ENCODE peak calls at places on chromosomes 11 and 22, in four cellular contexts. One of them, this sample, is unnamed. For H3K36me3, the result is how much of the 10 kb centered on the place peaks cover.

GRCh38 chr11:107591446-107592236 is 694 bp downstream of the ELMOD1 start:
- DNase-seq in neuronal stem cell: peak
- DNase-seq in cardiac muscle cell: peak
- DNase-seq in PC-3: peak
- DNase-seq in this sample: no peak

GRCh38 chr22:39277135-39277607 is 32.4 kb upstream of the PDGFB start:
- DNase-seq in cardiac muscle cell: peak
- DNase-seq in neuronal stem cell: no peak
- DNase-seq in PC-3: peak
- DNase-seq in this sample: no peak

GRCh38 chr11:2297623-2298030 is 4.1 kb downstream of the C11orf21 start:
- DNase-seq in cardiac muscle cell: no peak
- DNase-seq in PC-3: no peak
- DNase-seq in neuronal stem cell: no peak
- DNase-seq in this sample: no peak

GRCh38 chr11:115927823-115928329 is 423.7 kb upstream of the CADM1 start:
- DNase-seq in cardiac muscle cell: no peak
- DNase-seq in PC-3: no peak
- DNase-seq in neuronal stem cell: no peak
- DNase-seq in this sample: no peak

GRCh38 chr22:46366801-46367706 is 31.5 kb downstream of the TRMU start:
- DNase-seq in neuronal stem cell: no peak
- DNase-seq in PC-3: no peak
- DNase-seq in cardiac muscle cell: no peak
- DNase-seq in this sample: no peak

GRCh38 chr11:15141381-15141780 is 26.7 kb downstream of the INSC start:
- DNase-seq in cardiac muscle cell: no peak
- DNase-seq in neuronal stem cell: no peak
- DNase-seq in PC-3: no peak
- DNase-seq in this sample: no peak

GRCh38 chr11:43802509-43802908 is 78.1 kb upstream of the ALKBH3 start:
- DNase-seq in cardiac muscle cell: peak
- DNase-seq in PC-3: peak
- DNase-seq in neuronal stem cell: no peak
- DNase-seq in this sample: no peak

GRCh38 chr11:17098038-17098437 is 20.6 kb upstream of the RPS13 start:
- DNase-seq in PC-3: no peak
- DNase-seq in neuronal stem cell: no peak
- DNase-seq in cardiac muscle cell: no peak
- DNase-seq in this sample: no peak

GRCh38 chr11:70202898-70203748 is at the start of gene FADD:
- DNase-seq in PC-3: peak
- DNase-seq in neuronal stem cell: peak
- DNase-seq in cardiac muscle cell: peak
- DNase-seq in this sample: peak

GRCh38 chr11:35163707-35164496 is 24.9 kb downstream of the CD44 start:
- DNase-seq in PC-3: no peak
- DNase-seq in cardiac muscle cell: no peak
- DNase-seq in neuronal stem cell: no peak
- DNase-seq in this sample: no peak

GRCh38 chr22:19410941-19411689 is 20.4 kb downstream of the HIRA start:
- DNase-seq in PC-3: no peak
- DNase-seq in cardiac muscle cell: no peak
- DNase-seq in neuronal stem cell: no peak
- DNase-seq in this sample: no peak

GRCh38 chr11:100576044-100577021 is 110.8 kb upstream of the ARHGAP42 start:
- DNase-seq in cardiac muscle cell: peak
- DNase-seq in PC-3: peak
- DNase-seq in neuronal stem cell: peak
- DNase-seq in this sample: no peak

GRCh38 chr11:10605941-10606381 is 37.5 kb upstream of the LYVE1 start:
- DNase-seq in PC-3: no peak
- DNase-seq in cardiac muscle cell: peak
- DNase-seq in neuronal stem cell: no peak
- DNase-seq in this sample: peak

GRCh38 chr11:8017894-8018741 is 31.0 kb downstream of the EIF3F start:
- DNase-seq in PC-3: no peak
- DNase-seq in neuronal stem cell: no peak
- DNase-seq in cardiac muscle cell: no peak
- DNase-seq in this sample: no peak

GRCh38 chr11:16528639-16529038 is 172.3 kb upstream of the SOX6 start:
- DNase-seq in neuronal stem cell: no peak
- DNase-seq in PC-3: no peak
- DNase-seq in cardiac muscle cell: no peak
- DNase-seq in this sample: no peak

GRCh38 chr11:27404427-27404826 is 41.4 kb upstream of the CCDC34 start:
- DNase-seq in PC-3: no peak
- DNase-seq in cardiac muscle cell: no peak
- DNase-seq in neuronal stem cell: no peak
- DNase-seq in this sample: no peak

GRCh38 chr22:36765943-36766450 is 9.9 kb downstream of the IFT27 start:
- DNase-seq in PC-3: no peak
- DNase-seq in cardiac muscle cell: peak
- DNase-seq in neuronal stem cell: no peak
- DNase-seq in this sample: no peak

GRCh38 chr11:129854229-129854805 is 38.7 kb downstream of the TMEM45B start:
- DNase-seq in cardiac muscle cell: no peak
- DNase-seq in neuronal stem cell: no peak
- DNase-seq in PC-3: peak
- DNase-seq in this sample: no peak

GRCh38 chr11:44290206-44290605 is 19.7 kb downstream of the ALX4 start:
- DNase-seq in PC-3: no peak
- DNase-seq in neuronal stem cell: no peak
- DNase-seq in cardiac muscle cell: peak
- DNase-seq in this sample: no peak

GRCh38 chr22:39630721-39631120 is 60.2 kb downstream of the CACNA1I start:
- DNase-seq in cardiac muscle cell: no peak
- DNase-seq in PC-3: no peak
- DNase-seq in neuronal stem cell: no peak
- DNase-seq in this sample: no peak

GRCh38 chr11:115581871-115582639 is 77.8 kb upstream of the CADM1 start:
- DNase-seq in PC-3: no peak
- DNase-seq in neuronal stem cell: no peak
- DNase-seq in cardiac muscle cell: no peak
- DNase-seq in this sample: no peak

GRCh38 chr22:37824674-37825641 is 1.8 kb downstream of the GALR3 start:
- DNase-seq in PC-3: no peak
- DNase-seq in neuronal stem cell: no peak
- DNase-seq in cardiac muscle cell: peak
- DNase-seq in this sample: no peak

GRCh38 chr22:17443413-17444203 is 74.3 kb downstream of the CECR2 start:
- DNase-seq in PC-3: no peak
- DNase-seq in cardiac muscle cell: no peak
- DNase-seq in neuronal stem cell: no peak
- DNase-seq in this sample: no peak

GRCh38 chr11:6362868-6363678 is 27.2 kb upstream of the SMPD1 start:
- DNase-seq in cardiac muscle cell: peak
- DNase-seq in neuronal stem cell: peak
- DNase-seq in PC-3: peak
- DNase-seq in this sample: peak

GRCh38 chr22:38467904-38468760 is at the start of gene KDELR3:
- DNase-seq in PC-3: peak
- DNase-seq in cardiac muscle cell: peak
- DNase-seq in neuronal stem cell: no peak
- DNase-seq in this sample: peak

GRCh38 chr22:21766933-21767462 is 31.4 kb upstream of the YPEL1 start:
- DNase-seq in neuronal stem cell: no peak
- DNase-seq in cardiac muscle cell: no peak
- DNase-seq in PC-3: no peak
- DNase-seq in this sample: no peak

GRCh38 chr22:23357028-23357427 is 176.7 kb downstream of the BCR start:
- DNase-seq in neuronal stem cell: no peak
- DNase-seq in cardiac muscle cell: no peak
- DNase-seq in PC-3: no peak
- DNase-seq in this sample: no peak

GRCh38 chr11:16946477-16947282 is 67.5 kb downstream of the PLEKHA7 start:
- DNase-seq in PC-3: no peak
- DNase-seq in cardiac muscle cell: no peak
- DNase-seq in neuronal stem cell: no peak
- DNase-seq in this sample: no peak

GRCh38 chr11:3196161-3197043 is 22.2 kb downstream of the MRGPRG start:
- DNase-seq in cardiac muscle cell: no peak
- DNase-seq in neuronal stem cell: no peak
- DNase-seq in PC-3: no peak
- DNase-seq in this sample: no peak

GRCh38 chr11:97332271-97332670 is 942.5 kb downstream of the JRKL start:
- DNase-seq in cardiac muscle cell: no peak
- DNase-seq in PC-3: no peak
- DNase-seq in neuronal stem cell: no peak
- DNase-seq in this sample: no peak

GRCh38 chr11:20156280-20156875 is 3.9 kb downstream of the DBX1 start:
- DNase-seq in neuronal stem cell: no peak
- DNase-seq in PC-3: no peak
- DNase-seq in cardiac muscle cell: no peak
- DNase-seq in this sample: no peak

GRCh38 chr11:20155683-20156279 is 4.5 kb downstream of the DBX1 start:
- DNase-seq in cardiac muscle cell: no peak
- DNase-seq in PC-3: no peak
- DNase-seq in neuronal stem cell: no peak
- DNase-seq in this sample: no peak

GRCh38 chr11:20157768-20158167 is 2.5 kb downstream of the DBX1 start:
- DNase-seq in cardiac muscle cell: no peak
- DNase-seq in PC-3: no peak
- DNase-seq in neuronal stem cell: peak
- DNase-seq in this sample: no peak

GRCh38 chr11:20158597-20159257 is 1.5 kb downstream of the DBX1 start:
- DNase-seq in neuronal stem cell: peak
- DNase-seq in cardiac muscle cell: peak
- DNase-seq in PC-3: peak
- DNase-seq in this sample: peak

GRCh38 chr11:20156876-20157613 is 3.2 kb downstream of the DBX1 start:
- DNase-seq in neuronal stem cell: peak
- DNase-seq in cardiac muscle cell: no peak
- DNase-seq in PC-3: no peak
- DNase-seq in this sample: no peak
- H3K4me3 ChIP-seq in neuronal stem cell: peak
- H3K4me3 ChIP-seq in cardiac muscle cell: no peak
- H3K4me3 ChIP-seq in PC-3: no peak
- H3K4me3 ChIP-seq in this sample: no peak

GRCh38 chr11:121525376-121525775 is 72.6 kb upstream of the SORL1-AS1 start:
- DNase-seq in cardiac muscle cell: no peak
- DNase-seq in PC-3: no peak
- DNase-seq in neuronal stem cell: no peak
- DNase-seq in this sample: no peak
- H3K36me3 ChIP-seq in cardiac muscle cell: under half
- H3K36me3 ChIP-seq in PC-3: under half
- H3K36me3 ChIP-seq in neuronal stem cell: under half
- H3K36me3 ChIP-seq in this sample: under half

DNA sequence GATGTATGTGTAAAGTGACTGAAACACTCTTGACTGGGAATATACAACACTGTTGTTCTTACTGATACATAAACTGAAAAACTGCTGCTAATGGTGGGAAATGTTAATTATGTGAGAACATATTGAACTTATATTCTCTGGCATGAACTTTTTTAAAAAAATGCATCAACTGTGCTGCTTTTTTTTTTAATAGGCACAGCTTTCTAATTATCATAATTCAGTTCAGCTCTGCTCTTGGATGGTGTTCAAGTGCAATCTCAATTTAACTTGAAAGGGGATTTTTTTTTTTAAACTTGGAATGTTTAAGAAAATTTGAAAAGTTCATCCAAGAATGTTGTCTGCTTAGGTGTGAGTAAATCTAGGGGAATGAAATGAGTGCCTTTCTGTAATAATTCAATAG is 5.2 kb downstream of the TEAD1 start:
- DNase-seq in neuronal stem cell: no peak
- DNase-seq in PC-3: no peak
- DNase-seq in cardiac muscle cell: no peak
- DNase-seq in this sample: no peak
- H3K4me3 ChIP-seq in neuronal stem cell: no peak
- H3K4me3 ChIP-seq in PC-3: peak
- H3K4me3 ChIP-seq in cardiac muscle cell: no peak
- H3K4me3 ChIP-seq in this sample: no peak

GRCh38 chr11:46876471-46876870 is 30.4 kb upstream of the CKAP5 start:
- DNase-seq in PC-3: no peak
- DNase-seq in neuronal stem cell: no peak
- DNase-seq in cardiac muscle cell: no peak
- DNase-seq in this sample: no peak

GRCh38 chr11:46874586-46874985 is 28.5 kb upstream of the CKAP5 start:
- DNase-seq in cardiac muscle cell: no peak
- DNase-seq in PC-3: no peak
- DNase-seq in neuronal stem cell: no peak
- DNase-seq in this sample: no peak

GRCh38 chr11:46877580-46877979 is 31.5 kb upstream of the CKAP5 start:
- DNase-seq in cardiac muscle cell: no peak
- DNase-seq in PC-3: no peak
- DNase-seq in neuronal stem cell: no peak
- DNase-seq in this sample: no peak

DNA sequence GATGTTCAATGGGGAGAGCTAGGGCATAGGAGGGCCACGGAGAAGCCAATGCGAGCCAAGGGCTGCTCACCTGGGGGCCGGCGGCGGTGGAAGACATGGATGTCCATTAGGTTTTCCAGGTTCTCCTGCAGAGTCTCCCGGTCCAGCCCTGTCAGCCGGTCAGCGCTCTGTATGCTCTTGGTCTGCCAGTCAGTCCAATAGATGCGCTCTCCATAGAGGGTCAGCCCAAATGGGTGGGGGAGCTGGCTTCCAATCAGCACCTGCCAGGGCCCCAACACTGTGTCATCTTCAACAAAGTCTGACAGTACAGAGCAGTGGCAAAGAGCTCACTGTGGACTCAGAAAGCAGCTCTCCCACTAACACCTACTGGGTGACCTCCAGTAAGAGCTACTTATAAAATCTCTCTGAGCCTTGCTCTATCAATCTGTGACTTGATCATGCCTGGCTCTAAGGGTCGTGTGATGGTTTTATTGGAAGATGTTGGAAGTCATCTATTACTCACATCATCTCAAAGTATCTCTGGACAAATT is 33.0 kb upstream of the CKAP5 start:
- DNase-seq in PC-3: no peak
- DNase-seq in cardiac muscle cell: no peak
- DNase-seq in neuronal stem cell: no peak
- DNase-seq in this sample: no peak
- H3K36me3 ChIP-seq in PC-3: under half
- H3K36me3 ChIP-seq in cardiac muscle cell: under half
- H3K36me3 ChIP-seq in neuronal stem cell: half or more
- H3K36me3 ChIP-seq in this sample: under half